ENCODE peak calls at places on chromosomes 5 and 9, in seven cellular contexts. Y, U, M, D, A, E and S are unnamed samples.
A peak's percentile ranks its signal among the peaks of the same experiment; 100 is the strongest.

GRCh38 chr9:19375536-19375935 is 4.5 kb downstream of the RPS6 start:
- DNase-seq in Y (no peak), U (no peak), M (no peak), D (peak; percentile 58), A (no peak), E (no peak), S (no peak)

GRCh38 chr9:82763631-82764030 is 299.3 kb downstream of the RASEF start:
- DNase-seq in Y (no peak), U (no peak), M (no peak), D (no peak), A (no peak), E (no peak), S (no peak)

GRCh38 chr5:97094579-97095317 is 47.7 kb downstream of the LIX1 start:
- DNase-seq in Y (no peak), U (no peak), M (no peak), D (no peak), A (no peak), E (no peak), S (no peak)

GRCh38 chr5:76616206-76616605 is 7.0 kb downstream of the F2RL2 start:
- DNase-seq in Y (no peak), U (no peak), M (no peak), D (no peak), A (no peak), E (no peak), S (no peak)

GRCh38 chr5:129807162-129807814 is 59.4 kb downstream of the MINAR2 start:
- DNase-seq in Y (no peak), U (no peak), M (no peak), D (no peak), A (no peak), E (no peak), S (no peak)

GRCh38 chr9:91162784-91163440 is 198.8 kb downstream of the AUH start:
- DNase-seq in Y (no peak), U (peak; percentile 93), M (no peak), D (no peak), A (no peak), E (no peak), S (peak; percentile 40)

GRCh38 chr9:131856105-131856504 is 116.2 kb upstream of the RAPGEF1 start:
- DNase-seq in Y (no peak), U (no peak), M (no peak), D (no peak), A (no peak), E (no peak), S (no peak)

GRCh38 chr5:149999359-149999758 is 1.1 kb downstream of the TIGD6 start:
- DNase-seq in Y (no peak), U (no peak), M (no peak), D (no peak), A (no peak), E (no peak), S (no peak)

GRCh38 chr5:148733601-148734438 is 79.5 kb upstream of the HTR4 start:
- DNase-seq in Y (peak; percentile 52), U (peak; percentile 80), M (peak; percentile 52), D (peak; percentile 84), A (peak; percentile 77), E (peak; percentile 77), S (peak; percentile 90)

GRCh38 chr5:158154226-158155005 is 295.5 kb upstream of the CLINT1 start:
- DNase-seq in Y (no peak), U (no peak), M (no peak), D (peak; percentile 50), A (peak; percentile 75), E (no peak), S (peak; percentile 73)

GRCh38 chr5:71882826-71883744 is 164.0 kb downstream of the CARTPT start:
- DNase-seq in Y (no peak), U (no peak), M (peak; percentile 32), D (peak; percentile 28), A (no peak), E (no peak), S (no peak)

GRCh38 chr5:143641549-143641955 is 170.4 kb upstream of the HMHB1 start:
- DNase-seq in Y (no peak), U (no peak), M (no peak), D (peak; percentile 82), A (no peak), E (no peak), S (no peak)

GRCh38 chr9:121510766-121511555 is 11.3 kb upstream of the GGTA1 start:
- DNase-seq in Y (no peak), U (peak; percentile 85), M (peak; percentile 44), D (peak; percentile 29), A (no peak), E (no peak), S (no peak)

GRCh38 chr9:2963307-2963706 is 119.4 kb upstream of the PUM3 start:
- DNase-seq in Y (no peak), U (no peak), M (no peak), D (no peak), A (no peak), E (no peak), S (no peak)

GRCh38 chr5:169183581-169183980 is 117.4 kb downstream of the SLIT3 start:
- DNase-seq in Y (no peak), U (no peak), M (no peak), D (no peak), A (no peak), E (no peak), S (no peak)

GRCh38 chr5:149938791-149939358 is 5.7 kb downstream of the PDE6A start:
- DNase-seq in Y (peak; percentile 97), U (no peak), M (no peak), D (peak; percentile 84), A (no peak), E (no peak), S (peak; percentile 73)

GRCh38 chr9:123825337-123825736 is 104.6 kb downstream of the DENND1A start:
- DNase-seq in Y (no peak), U (no peak), M (no peak), D (peak; percentile 53), A (no peak), E (no peak), S (no peak)

GRCh38 chr5:53262348-53262970 is 152.9 kb upstream of the MOCS2 start:
- DNase-seq in Y (no peak), U (no peak), M (no peak), D (peak; percentile 72), A (no peak), E (no peak), S (peak; percentile 31)

GRCh38 chr5:107607656-107608368 is 62.9 kb downstream of the EFNA5 start:
- DNase-seq in Y (no peak), U (no peak), M (no peak), D (no peak), A (no peak), E (no peak), S (no peak)

DNA sequence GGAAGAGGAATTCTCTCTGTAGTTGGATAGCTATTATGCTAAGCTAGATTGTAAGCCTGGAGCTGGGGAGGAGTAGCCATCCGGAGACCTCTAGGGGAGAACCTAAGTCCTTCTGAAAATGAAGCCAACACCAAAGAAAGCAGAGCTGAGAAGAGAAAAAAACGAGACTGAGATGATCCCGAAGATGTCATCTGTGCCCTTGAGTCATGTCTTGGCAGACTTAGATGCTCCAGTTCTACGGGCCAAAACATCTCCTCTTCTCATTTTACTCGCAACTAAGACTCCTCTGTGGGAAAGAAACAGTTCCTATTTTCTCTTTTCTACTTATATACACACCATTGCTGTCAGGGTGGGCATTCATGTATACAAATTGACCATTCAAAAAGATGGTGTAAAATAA is 34.3 kb upstream of the ADCY2 start:
- DNase-seq in Y (no peak), U (no peak), M (no peak), D (no peak), A (no peak), E (no peak), S (no peak)
- H3K4me3 ChIP-seq in Y (no peak overlapping the region), U (no peak overlapping the region), M (no peak overlapping the region), D (no peak overlapping the region), A (no peak overlapping the region), E (no peak overlapping the region), S (no peak overlapping the region)

GRCh38 chr5:3456121-3456681 is 139.4 kb upstream of the IRX1 start:
- DNase-seq in Y (no peak), U (no peak), M (no peak), D (no peak), A (no peak), E (no peak), S (no peak)
- H3K27me3 ChIP-seq in Y (no peaks in the 10 kb centered on the region), U (no peaks in the 10 kb centered on the region), M (peaks cover 26% of the 10 kb centered on the region), D (no peaks in the 10 kb centered on the region), A (no peaks in the 10 kb centered on the region), E (no peaks in the 10 kb centered on the region), S (no peaks in the 10 kb centered on the region)

GRCh38 chr9:125649315-125649714 is 57.7 kb downstream of the MAPKAP1 start:
- DNase-seq in Y (no peak), U (no peak), M (no peak), D (peak; percentile 86), A (no peak), E (no peak), S (no peak)
- H3K27ac ChIP-seq in Y (no peak overlapping the region), U (peak overlapping the region; percentile 74), M (no peak overlapping the region), D (no peak overlapping the region), A (no peak overlapping the region), E (no peak overlapping the region), S (no peak overlapping the region)

GRCh38 chr9:97904725-97905124 is 17.6 kb downstream of the TRMO start:
- DNase-seq in Y (no peak), U (peak; percentile 81), M (no peak), D (no peak), A (no peak), E (peak; percentile 75), S (no peak)
- H3K4me3 ChIP-seq in Y (no peak overlapping the region), U (no peak overlapping the region), M (no peak overlapping the region), D (no peak overlapping the region), A (no peak overlapping the region), E (peak overlapping the region; percentile 47), S (no peak overlapping the region)

GRCh38 chr9:127720865-127721227 is 5.0 kb downstream of the TTC16 start:
- DNase-seq in Y (no peak), U (no peak), M (no peak), D (no peak), A (no peak), E (no peak), S (no peak)

GRCh38 chr9:127722055-127722454 is 6.2 kb downstream of the TTC16 start:
- DNase-seq in Y (no peak), U (no peak), M (no peak), D (no peak), A (no peak), E (no peak), S (no peak)

GRCh38 chr9:127721391-127721821 is 5.5 kb downstream of the TTC16 start:
- DNase-seq in Y (no peak), U (no peak), M (no peak), D (no peak), A (no peak), E (no peak), S (no peak)

GRCh38 chr9:127717766-127718165 is 1.9 kb downstream of the TTC16 start:
- DNase-seq in Y (no peak), U (no peak), M (no peak), D (no peak), A (no peak), E (no peak), S (no peak)

GRCh38 chr9:127720031-127720864 is 4.4 kb downstream of the TTC16 start:
- DNase-seq in Y (no peak), U (no peak), M (no peak), D (no peak), A (no peak), E (peak; percentile 68), S (no peak)
- H3K27me3 ChIP-seq in Y (no peaks in the 10 kb centered on the region), U (no peaks in the 10 kb centered on the region), M (no peaks in the 10 kb centered on the region), D (peaks cover 4% of the 10 kb centered on the region), A (no peaks in the 10 kb centered on the region), E (no peaks in the 10 kb centered on the region), S (peaks cover 24% of the 10 kb centered on the region)